ENCODE peak calls at places on chromosomes 12 and 14, in seven cellular contexts. E is HepG2, X is lower leg skin, M is coronary artery, N is astrocyte of the cerebellum, I is astrocyte of the spinal cord, A is PC-9. D is an unnamed sample.

GRCh38 chr14:48398675-48399282 is 723.4 kb upstream of the MDGA2 start:
- DNase-seq in A (no peak), E (peak; percentile 16), X (no peak), I (peak; percentile 36), N (peak; percentile 28), M (no peak), D (peak; percentile 54)

GRCh38 chr14:81435578-81436295 is 35.6 kb upstream of the STON2 start:
- DNase-seq in I (peak; percentile 24), X (peak; percentile 89), N (no peak), E (peak; percentile 55), A (peak; percentile 40), M (no peak), D (peak; percentile 14)

GRCh38 chr12:25301798-25302197 is 51.1 kb upstream of the KRAS start:
- DNase-seq in E (no peak), N (no peak), I (no peak), A (no peak), X (no peak), M (no peak), D (peak; percentile 2)

GRCh38 chr14:79483989-79484388 is 727.3 kb downstream of the DIO2 start:
- DNase-seq in A (no peak), I (no peak), N (no peak), X (no peak), M (no peak), E (no peak), D (no peak)

GRCh38 chr14:69879175-69880047 is at the start of gene SMOC1:
- DNase-seq in I (peak; percentile 80), E (peak; percentile 84), M (peak; percentile 73), X (no peak), A (no peak), N (peak; percentile 52), D (no peak)

GRCh38 chr12:2845280-2845679 is 10.4 kb upstream of the NRIP2 start:
- DNase-seq in I (peak; percentile 67), M (peak; percentile 83), X (no peak), N (no peak), E (no peak), A (no peak), D (peak; percentile 92)

GRCh38 chr14:82385043-82385442 is 851.4 kb upstream of the SEL1L start:
- DNase-seq in I (no peak), A (no peak), E (no peak), M (no peak), N (peak; percentile 26), X (no peak), D (no peak)

GRCh38 chr12:79897617-79898016 is 37.3 kb downstream of the PPP1R12A start:
- DNase-seq in I (peak; percentile 94), X (no peak), E (peak; percentile 14), N (peak; percentile 89), M (no peak), A (peak; percentile 35), D (peak; percentile 44)

GRCh38 chr12:2958432-2959193 is 584 bp upstream of the TEAD4 start:
- DNase-seq in E (peak; percentile 69), A (peak; percentile 75), X (no peak), M (peak; percentile 82), N (no peak), I (peak; percentile 71), D (peak; percentile 71)

GRCh38 chr14:100117647-100118376 is 41.6 kb downstream of the DEGS2 start:
- DNase-seq in I (no peak), A (no peak), M (no peak), N (no peak), X (no peak), E (no peak), D (no peak)

GRCh38 chr12:98185606-98186005 is 329.8 kb upstream of the TMPO start:
- DNase-seq in N (no peak), A (no peak), X (no peak), E (no peak), I (peak; percentile 25), M (no peak), D (peak; percentile 34)

GRCh38 chr14:32342151-32342853 is 13.2 kb downstream of the AKAP6 start:
- DNase-seq in I (no peak), E (no peak), M (no peak), N (no peak), A (no peak), X (no peak), D (no peak)

GRCh38 chr12:1022032-1022970 is 31.3 kb downstream of the ERC1 start:
- DNase-seq in X (no peak), A (no peak), N (no peak), M (no peak), E (no peak), I (no peak), D (peak; percentile 65)

GRCh38 chr14:34781242-34781641 is 66.8 kb upstream of the CFL2 start:
- DNase-seq in E (no peak), X (no peak), A (no peak), I (peak; percentile 72), M (no peak), N (peak; percentile 20), D (peak; percentile 55)

GRCh38 chr14:66074546-66074945 is 411.6 kb upstream of the CCDC196 start:
- DNase-seq in M (no peak), N (no peak), A (no peak), X (no peak), E (no peak), I (no peak), D (no peak)

GRCh38 chr14:24251880-24252288 is 9.5 kb upstream of the TINF2 start:
- DNase-seq in M (no peak), I (no peak), X (no peak), A (peak; percentile 37), E (no peak), N (no peak), D (no peak)

GRCh38 chr12:22733756-22734155 is 108.8 kb downstream of the ETNK1 start:
- DNase-seq in I (no peak), N (no peak), E (no peak), X (no peak), A (no peak), M (no peak), D (no peak)

GRCh38 chr12:22729431-22729830 is 104.5 kb downstream of the ETNK1 start:
- DNase-seq in A (no peak), I (no peak), E (no peak), X (no peak), M (no peak), N (no peak), D (no peak)

GRCh38 chr12:22729898-22730443 is 105.0 kb downstream of the ETNK1 start:
- DNase-seq in E (no peak), I (peak; percentile 75), M (no peak), A (no peak), N (peak; percentile 79), X (no peak), D (peak; percentile 67)

GRCh38 chr12:22731231-22731630 is 106.3 kb downstream of the ETNK1 start:
- DNase-seq in X (no peak), E (no peak), A (no peak), N (no peak), I (no peak), M (no peak), D (no peak)

GRCh38 chr12:22728989-22729388 is 104.0 kb downstream of the ETNK1 start:
- DNase-seq in E (no peak), N (no peak), A (no peak), M (no peak), I (peak; percentile 13), X (no peak), D (no peak)
- H3K4me3 ChIP-seq in E (no peak overlapping the region), N (no peak overlapping the region), A (no peak overlapping the region), M (peak overlapping the region; percentile 48), I (no peak overlapping the region), X (no peak overlapping the region), D (no peak overlapping the region)

GRCh38 chr12:108855284-108856169 is 1.9 kb downstream of the SSH1 start:
- DNase-seq in M (no peak), I (peak; percentile 40), X (no peak), E (peak; percentile 43), N (no peak), A (peak; percentile 61), D (peak; percentile 75)
- TF ChIP-seq CTCF in M (no peak), I (no peak), X (no peak), E (no peak), N (no peak), A (no peak), D (peak; percentile 9)

GRCh38 chr14:37051153-37051552 is 121.3 kb downstream of the SLC25A21 start:
- DNase-seq in A (no peak), X (no peak), N (no peak), E (no peak), I (peak; percentile 37), M (no peak), D (no peak)

GRCh38 chr14:37056473-37056872 is 115.9 kb downstream of the SLC25A21 start:
- DNase-seq in A (no peak), M (no peak), N (peak; percentile 95), X (no peak), I (peak; percentile 94), E (no peak), D (no peak)

GRCh38 chr14:37051680-37052079 is 120.7 kb downstream of the SLC25A21 start:
- DNase-seq in I (no peak), N (no peak), X (no peak), E (no peak), A (no peak), M (no peak), D (no peak)

GRCh38 chr14:37054869-37055268 is 117.5 kb downstream of the SLC25A21 start:
- DNase-seq in E (no peak), N (no peak), A (no peak), X (no peak), I (no peak), M (no peak), D (no peak)

DNA sequence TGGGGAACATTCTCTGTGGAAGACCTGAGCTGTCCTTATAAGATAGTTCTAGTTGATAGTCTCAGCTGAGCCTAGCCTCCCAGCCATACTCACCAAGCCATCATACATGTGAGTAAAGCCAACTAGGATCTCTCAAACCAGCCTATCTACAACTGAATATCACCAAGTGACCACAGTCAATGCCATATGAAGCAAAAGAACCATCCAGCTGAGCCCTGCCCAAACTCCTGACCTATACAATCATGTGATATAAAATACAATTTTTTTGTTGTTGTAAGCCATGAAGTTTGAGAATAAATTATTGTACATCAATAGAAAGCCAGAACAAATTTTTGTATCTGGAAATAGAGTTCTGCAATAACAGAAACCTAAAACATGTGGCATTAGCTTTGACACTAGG is 118.3 kb downstream of the SLC25A21 start:
- DNase-seq in E (no peak), A (no peak), M (no peak), N (no peak), X (no peak), I (no peak), D (no peak)
- H3K4me3 ChIP-seq in E (no peak overlapping the region), A (no peak overlapping the region), M (no peak overlapping the region), N (no peak overlapping the region), X (no peak overlapping the region), I (no peak overlapping the region), D (no peak overlapping the region)

DNA sequence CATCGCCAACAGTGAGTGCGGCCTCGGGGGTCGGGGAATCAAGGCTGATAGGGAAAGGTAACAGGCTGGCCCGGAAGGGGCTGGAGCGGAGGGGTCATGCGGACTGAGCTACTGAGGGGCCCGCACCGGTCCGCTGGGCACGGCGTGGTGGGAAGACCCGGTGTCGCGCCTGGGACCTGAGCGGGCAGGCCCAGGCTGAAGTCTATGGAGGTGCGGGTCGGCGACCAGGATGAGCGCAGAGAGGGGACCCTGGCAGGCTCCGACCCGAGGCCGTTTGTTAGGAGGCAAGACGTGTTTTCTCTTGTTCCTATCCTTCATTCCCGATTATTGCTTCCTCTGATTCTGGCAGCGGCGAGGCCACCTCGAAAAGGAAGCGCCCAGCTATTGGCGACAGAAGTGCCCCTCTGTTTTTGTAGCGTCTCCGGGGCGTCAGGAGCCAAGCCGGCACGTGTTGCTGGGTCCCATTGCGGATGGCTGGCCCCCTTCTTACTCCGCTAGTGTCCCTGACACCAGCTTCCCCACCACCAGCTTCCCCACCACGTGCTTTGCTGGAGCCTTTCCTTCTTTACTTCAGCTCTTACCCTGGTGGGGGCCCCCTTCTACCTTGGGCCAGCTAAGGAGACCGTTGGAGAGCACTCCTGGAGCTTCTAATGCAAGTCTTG is 587 bp downstream of the PA2G4 start:
- DNase-seq in N (no peak), E (no peak), X (no peak), I (no peak), M (no peak), A (no peak), D (peak; percentile 25)
- TF ChIP-seq CTCF in N (no peak), E (no peak), X (no peak), I (peak; percentile 8), M (no peak), A (no peak), D (no peak)

D was measured in fibroblast of villous mesenchyme.